ENCODE peak calls at places on chromosomes 12 and 14, in six cellular contexts. One of them, this sample, is unnamed.

GRCh38 chr12:105935981-105936380 is 202.8 kb downstream of the NUAK1 start:
- DNase-seq in IMR-90: peak
- DNase-seq in GM12878: no peak
- DNase-seq in HEK293T: no peak
- DNase-seq in K562: no peak
- DNase-seq in A549: no peak
- DNase-seq in this sample: no peak

GRCh38 chr14:74684444-74684843 is 28.4 kb downstream of the AREL1 start:
- DNase-seq in HEK293T: no peak
- DNase-seq in K562: no peak
- DNase-seq in GM12878: peak
- DNase-seq in IMR-90: no peak
- DNase-seq in A549: no peak
- DNase-seq in this sample: no peak

GRCh38 chr12:128056299-128056885 is 210.6 kb upstream of the TMEM132C start:
- DNase-seq in A549: no peak
- DNase-seq in GM12878: no peak
- DNase-seq in IMR-90: no peak
- DNase-seq in K562: no peak
- DNase-seq in HEK293T: no peak
- DNase-seq in this sample: no peak

GRCh38 chr12:90936230-90937005 is 18.6 kb downstream of the CCER1 start:
- DNase-seq in GM12878: no peak
- DNase-seq in HEK293T: no peak
- DNase-seq in IMR-90: no peak
- DNase-seq in A549: no peak
- DNase-seq in K562: no peak
- DNase-seq in this sample: no peak

GRCh38 chr12:49358548-49359141 is 8.6 kb upstream of the SPATS2 start:
- DNase-seq in GM12878: no peak
- DNase-seq in A549: peak
- DNase-seq in IMR-90: peak
- DNase-seq in HEK293T: peak
- DNase-seq in K562: peak
- DNase-seq in this sample: peak

GRCh38 chr14:26444745-26445144 is 153.1 kb downstream of the NOVA1 start:
- DNase-seq in K562: no peak
- DNase-seq in GM12878: no peak
- DNase-seq in A549: no peak
- DNase-seq in IMR-90: peak
- DNase-seq in HEK293T: no peak
- DNase-seq in this sample: no peak

GRCh38 chr14:55451398-55451797 is 11.0 kb upstream of the TBPL2 start:
- DNase-seq in A549: no peak
- DNase-seq in HEK293T: no peak
- DNase-seq in K562: no peak
- DNase-seq in GM12878: no peak
- DNase-seq in IMR-90: peak
- DNase-seq in this sample: no peak

GRCh38 chr14:78425332-78425731 is 255.2 kb downstream of the NRXN3 start:
- DNase-seq in A549: no peak
- DNase-seq in K562: no peak
- DNase-seq in GM12878: no peak
- DNase-seq in HEK293T: no peak
- DNase-seq in IMR-90: no peak
- DNase-seq in this sample: no peak

GRCh38 chr14:73295198-73295796 is 58.0 kb downstream of the PAPLN start:
- DNase-seq in HEK293T: peak
- DNase-seq in GM12878: no peak
- DNase-seq in IMR-90: peak
- DNase-seq in K562: peak
- DNase-seq in A549: peak
- DNase-seq in this sample: peak

GRCh38 chr14:52220924-52221802 is 46.3 kb upstream of the PTGDR start:
- DNase-seq in A549: no peak
- DNase-seq in HEK293T: no peak
- DNase-seq in GM12878: no peak
- DNase-seq in IMR-90: no peak
- DNase-seq in K562: no peak
- DNase-seq in this sample: no peak

GRCh38 chr12:129193263-129193871 is 340.1 kb downstream of the GLT1D1 start:
- DNase-seq in IMR-90: no peak
- DNase-seq in A549: peak
- DNase-seq in GM12878: no peak
- DNase-seq in K562: peak
- DNase-seq in HEK293T: no peak
- DNase-seq in this sample: no peak

GRCh38 chr12:132602578-132603239 is 7.7 kb downstream of the LRCOL1 start:
- DNase-seq in IMR-90: no peak
- DNase-seq in A549: no peak
- DNase-seq in HEK293T: no peak
- DNase-seq in GM12878: no peak
- DNase-seq in K562: no peak
- DNase-seq in this sample: no peak

GRCh38 chr12:25518512-25518911 is 34.6 kb downstream of the LMNTD1 start:
- DNase-seq in HEK293T: no peak
- DNase-seq in A549: no peak
- DNase-seq in GM12878: peak
- DNase-seq in K562: no peak
- DNase-seq in IMR-90: peak
- DNase-seq in this sample: no peak

GRCh38 chr14:101557811-101558738 is 3.2 kb upstream of the DIO3 start:
- DNase-seq in IMR-90: no peak
- DNase-seq in HEK293T: no peak
- DNase-seq in K562: no peak
- DNase-seq in GM12878: no peak
- DNase-seq in A549: no peak
- DNase-seq in this sample: peak
- TF ChIP-seq BHLHE40 in IMR-90: no peak
- TF ChIP-seq BHLHE40 in HEK293T: no peak
- TF ChIP-seq BHLHE40 in K562: no peak
- TF ChIP-seq BHLHE40 in GM12878: no peak
- TF ChIP-seq BHLHE40 in A549: no peak
- TF ChIP-seq BHLHE40 in this sample: no peak

GRCh38 chr14:51014086-51014485 is 69.8 kb upstream of the PYGL start:
- DNase-seq in K562: no peak
- DNase-seq in GM12878: no peak
- DNase-seq in A549: no peak
- DNase-seq in HEK293T: peak
- DNase-seq in IMR-90: peak
- DNase-seq in this sample: no peak
- TF ChIP-seq BHLHE40 in K562: no peak
- TF ChIP-seq BHLHE40 in GM12878: no peak
- TF ChIP-seq BHLHE40 in A549: no peak
- TF ChIP-seq BHLHE40 in HEK293T: no peak
- TF ChIP-seq BHLHE40 in IMR-90: no peak
- TF ChIP-seq BHLHE40 in this sample: no peak

GRCh38 chr12:120791669-120792176 is 66.1 kb downstream of the ACADS start:
- DNase-seq in A549: no peak
- DNase-seq in GM12878: no peak
- DNase-seq in K562: no peak
- DNase-seq in HEK293T: no peak
- DNase-seq in IMR-90: no peak
- DNase-seq in this sample: no peak

GRCh38 chr12:120795441-120796178 is 70.0 kb downstream of the ACADS start:
- DNase-seq in A549: no peak
- DNase-seq in K562: no peak
- DNase-seq in GM12878: no peak
- DNase-seq in HEK293T: no peak
- DNase-seq in IMR-90: no peak
- DNase-seq in this sample: no peak

GRCh38 chr12:120797677-120798642 is 72.3 kb downstream of the ACADS start:
- DNase-seq in HEK293T: no peak
- DNase-seq in K562: no peak
- DNase-seq in IMR-90: no peak
- DNase-seq in GM12878: peak
- DNase-seq in A549: no peak
- DNase-seq in this sample: no peak

GRCh38 chr12:120790114-120790513 is 64.5 kb downstream of the ACADS start:
- DNase-seq in A549: no peak
- DNase-seq in HEK293T: no peak
- DNase-seq in GM12878: no peak
- DNase-seq in IMR-90: no peak
- DNase-seq in K562: no peak
- DNase-seq in this sample: no peak

GRCh38 chr12:120793357-120793756 is 67.7 kb downstream of the ACADS start:
- DNase-seq in K562: no peak
- DNase-seq in HEK293T: no peak
- DNase-seq in IMR-90: no peak
- DNase-seq in A549: no peak
- DNase-seq in GM12878: no peak
- DNase-seq in this sample: no peak
- TF ChIP-seq BHLHE40 in K562: no peak
- TF ChIP-seq BHLHE40 in HEK293T: no peak
- TF ChIP-seq BHLHE40 in IMR-90: no peak
- TF ChIP-seq BHLHE40 in A549: no peak
- TF ChIP-seq BHLHE40 in GM12878: no peak
- TF ChIP-seq BHLHE40 in this sample: no peak

GRCh38 chr12:64618953-64619590 is 8.8 kb downstream of the RASSF3 start:
- DNase-seq in IMR-90: peak
- DNase-seq in HEK293T: no peak
- DNase-seq in A549: no peak
- DNase-seq in K562: no peak
- DNase-seq in GM12878: peak
- DNase-seq in this sample: no peak
- TF ChIP-seq BHLHE40 in IMR-90: no peak
- TF ChIP-seq BHLHE40 in HEK293T: no peak
- TF ChIP-seq BHLHE40 in A549: no peak
- TF ChIP-seq BHLHE40 in K562: peak
- TF ChIP-seq BHLHE40 in GM12878: peak
- TF ChIP-seq BHLHE40 in this sample: no peak

DNA sequence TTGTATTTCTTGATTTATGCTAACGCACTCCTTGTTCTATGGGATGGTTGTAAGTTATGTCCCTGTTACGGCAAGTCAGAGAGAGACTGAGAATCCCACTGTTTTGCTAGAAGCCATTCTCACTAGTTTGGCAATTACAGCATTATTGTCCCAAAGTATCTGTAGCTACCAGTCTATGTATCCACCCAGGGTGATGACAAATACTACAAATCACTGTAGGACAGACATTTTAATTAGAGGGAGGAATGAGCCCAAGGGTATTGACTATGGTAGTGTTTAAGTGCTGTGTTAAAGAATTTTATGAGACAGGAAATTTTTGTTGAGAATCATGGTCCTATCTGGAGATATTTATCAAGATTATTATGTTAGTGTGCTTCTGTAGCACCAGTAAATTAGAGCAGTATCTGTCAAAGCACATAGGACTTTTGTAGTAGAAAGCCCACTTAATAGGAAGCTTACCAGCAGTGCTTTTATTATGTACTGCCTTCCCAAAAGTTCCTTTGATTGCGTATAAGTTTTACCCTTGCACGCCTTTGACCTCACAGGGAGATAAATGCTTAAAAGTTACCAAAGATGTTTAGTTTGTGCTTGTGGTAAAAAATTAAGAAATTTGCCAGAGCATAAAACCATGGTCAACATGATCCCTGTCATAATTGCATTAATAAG is 10.7 kb downstream of the PRKCH start:
- DNase-seq in HEK293T: peak
- DNase-seq in A549: no peak
- DNase-seq in IMR-90: no peak
- DNase-seq in GM12878: no peak
- DNase-seq in K562: no peak
- DNase-seq in this sample: no peak
- TF ChIP-seq BHLHE40 in HEK293T: no peak
- TF ChIP-seq BHLHE40 in A549: no peak
- TF ChIP-seq BHLHE40 in IMR-90: no peak
- TF ChIP-seq BHLHE40 in GM12878: no peak
- TF ChIP-seq BHLHE40 in K562: no peak
- TF ChIP-seq BHLHE40 in this sample: no peak